ENCODE peak calls at places on chromosomes 7 and 10, in five cellular contexts. One of them, this sample, is unnamed.

GRCh38 chr7:120964088-120964487 is 13.5 kb downstream of the ING3 start:
- DNase-seq in CD8-positive, alpha-beta T cell: no peak
- DNase-seq in tibial nerve: no peak
- DNase-seq in WERI-Rb-1: no peak
- DNase-seq in BJ: no peak
- DNase-seq in this sample: no peak

GRCh38 chr10:15712903-15713302 is 6.8 kb downstream of the ITGA8 start:
- DNase-seq in CD8-positive, alpha-beta T cell: no peak
- DNase-seq in tibial nerve: no peak
- DNase-seq in BJ: no peak
- DNase-seq in WERI-Rb-1: no peak
- DNase-seq in this sample: no peak

GRCh38 chr7:45186261-45186813 is 28.7 kb downstream of the RAMP3 start:
- DNase-seq in CD8-positive, alpha-beta T cell: no peak
- DNase-seq in tibial nerve: no peak
- DNase-seq in BJ: no peak
- DNase-seq in WERI-Rb-1: no peak
- DNase-seq in this sample: peak

GRCh38 chr10:101716891-101717659 is 22.1 kb upstream of the FBXW4 start:
- DNase-seq in CD8-positive, alpha-beta T cell: no peak
- DNase-seq in BJ: no peak
- DNase-seq in WERI-Rb-1: no peak
- DNase-seq in tibial nerve: no peak
- DNase-seq in this sample: no peak

GRCh38 chr7:136657332-136657942 is 211.0 kb upstream of the CHRM2 start:
- DNase-seq in WERI-Rb-1: no peak
- DNase-seq in tibial nerve: no peak
- DNase-seq in BJ: no peak
- DNase-seq in CD8-positive, alpha-beta T cell: no peak
- DNase-seq in this sample: no peak

GRCh38 chr7:12839508-12840153 is 152.2 kb downstream of the ARL4A start:
- DNase-seq in BJ: no peak
- DNase-seq in WERI-Rb-1: no peak
- DNase-seq in CD8-positive, alpha-beta T cell: no peak
- DNase-seq in tibial nerve: no peak
- DNase-seq in this sample: no peak

GRCh38 chr7:2037301-2037804 is 195.4 kb downstream of the MAD1L1 start:
- DNase-seq in tibial nerve: no peak
- DNase-seq in BJ: no peak
- DNase-seq in CD8-positive, alpha-beta T cell: peak
- DNase-seq in WERI-Rb-1: peak
- DNase-seq in this sample: no peak

GRCh38 chr10:46255696-46256355 is 31.0 kb upstream of the ANTXRL start:
- DNase-seq in tibial nerve: peak
- DNase-seq in WERI-Rb-1: peak
- DNase-seq in CD8-positive, alpha-beta T cell: peak
- DNase-seq in BJ: no peak
- DNase-seq in this sample: peak

GRCh38 chr7:26653430-26653911 is 210.9 kb downstream of the SKAP2 start:
- DNase-seq in tibial nerve: no peak
- DNase-seq in BJ: no peak
- DNase-seq in CD8-positive, alpha-beta T cell: no peak
- DNase-seq in WERI-Rb-1: no peak
- DNase-seq in this sample: no peak

GRCh38 chr10:17235136-17235535 is 7.1 kb downstream of the VIM start:
- DNase-seq in WERI-Rb-1: no peak
- DNase-seq in BJ: no peak
- DNase-seq in tibial nerve: no peak
- DNase-seq in CD8-positive, alpha-beta T cell: no peak
- DNase-seq in this sample: no peak

GRCh38 chr7:100486753-100487446 is 3.2 kb downstream of the NYAP1 start:
- DNase-seq in BJ: no peak
- DNase-seq in WERI-Rb-1: no peak
- DNase-seq in CD8-positive, alpha-beta T cell: no peak
- DNase-seq in tibial nerve: no peak
- DNase-seq in this sample: no peak

GRCh38 chr7:107501593-107501992 is 31.7 kb downstream of the GPR22 start:
- DNase-seq in BJ: peak
- DNase-seq in tibial nerve: no peak
- DNase-seq in CD8-positive, alpha-beta T cell: no peak
- DNase-seq in WERI-Rb-1: peak
- DNase-seq in this sample: no peak

GRCh38 chr10:51369903-51370302 is 295.6 kb downstream of the PRKG1 start:
- DNase-seq in tibial nerve: no peak
- DNase-seq in CD8-positive, alpha-beta T cell: no peak
- DNase-seq in WERI-Rb-1: no peak
- DNase-seq in BJ: no peak
- DNase-seq in this sample: no peak

GRCh38 chr7:79782256-79782655 is 328.8 kb upstream of the MAGI2 start:
- DNase-seq in BJ: no peak
- DNase-seq in tibial nerve: no peak
- DNase-seq in CD8-positive, alpha-beta T cell: no peak
- DNase-seq in WERI-Rb-1: no peak
- DNase-seq in this sample: no peak

GRCh38 chr10:24360286-24361127 is 151.6 kb downstream of the KIAA1217 start:
- DNase-seq in tibial nerve: peak
- DNase-seq in BJ: no peak
- DNase-seq in WERI-Rb-1: peak
- DNase-seq in CD8-positive, alpha-beta T cell: no peak
- DNase-seq in this sample: no peak

GRCh38 chr10:104273899-104274575 is 5.1 kb downstream of the GSTO2 start:
- DNase-seq in CD8-positive, alpha-beta T cell: no peak
- DNase-seq in tibial nerve: no peak
- DNase-seq in WERI-Rb-1: no peak
- DNase-seq in BJ: no peak
- DNase-seq in this sample: no peak

GRCh38 chr10:649798-650690 is 39.4 kb downstream of the DIP2C start:
- DNase-seq in CD8-positive, alpha-beta T cell: no peak
- DNase-seq in BJ: no peak
- DNase-seq in WERI-Rb-1: no peak
- DNase-seq in tibial nerve: no peak
- DNase-seq in this sample: no peak

GRCh38 chr10:77877461-77878344 is 48.9 kb downstream of the DLG5 start:
- DNase-seq in WERI-Rb-1: peak
- DNase-seq in tibial nerve: no peak
- DNase-seq in CD8-positive, alpha-beta T cell: peak
- DNase-seq in BJ: no peak
- DNase-seq in this sample: no peak

GRCh38 chr7:126589068-126589684 is 663.6 kb downstream of the GRM8 start:
- DNase-seq in WERI-Rb-1: no peak
- DNase-seq in BJ: no peak
- DNase-seq in tibial nerve: no peak
- DNase-seq in CD8-positive, alpha-beta T cell: no peak
- DNase-seq in this sample: no peak

GRCh38 chr10:132578287-132578951 is 40.8 kb downstream of the INPP5A start:
- DNase-seq in BJ: no peak
- DNase-seq in CD8-positive, alpha-beta T cell: no peak
- DNase-seq in tibial nerve: no peak
- DNase-seq in WERI-Rb-1: no peak
- DNase-seq in this sample: no peak

GRCh38 chr10:132576671-132577349 is 39.2 kb downstream of the INPP5A start:
- DNase-seq in BJ: no peak
- DNase-seq in tibial nerve: no peak
- DNase-seq in WERI-Rb-1: no peak
- DNase-seq in CD8-positive, alpha-beta T cell: no peak
- DNase-seq in this sample: no peak

GRCh38 chr10:132579027-132579859 is 41.7 kb downstream of the INPP5A start:
- DNase-seq in tibial nerve: no peak
- DNase-seq in WERI-Rb-1: no peak
- DNase-seq in CD8-positive, alpha-beta T cell: no peak
- DNase-seq in BJ: no peak
- DNase-seq in this sample: no peak

GRCh38 chr10:132575320-132576201 is 38.0 kb downstream of the INPP5A start:
- DNase-seq in CD8-positive, alpha-beta T cell: no peak
- DNase-seq in WERI-Rb-1: no peak
- DNase-seq in BJ: peak
- DNase-seq in tibial nerve: no peak
- DNase-seq in this sample: no peak

GRCh38 chr10:132577350-132578005 is 39.9 kb downstream of the INPP5A start:
- DNase-seq in tibial nerve: no peak
- DNase-seq in WERI-Rb-1: peak
- DNase-seq in CD8-positive, alpha-beta T cell: no peak
- DNase-seq in BJ: no peak
- DNase-seq in this sample: no peak
- TF ChIP-seq CTCF in tibial nerve: peak
- TF ChIP-seq CTCF in WERI-Rb-1: peak
- TF ChIP-seq CTCF in CD8-positive, alpha-beta T cell: no peak
- TF ChIP-seq CTCF in BJ: peak
- TF ChIP-seq CTCF in this sample: no peak

DNA sequence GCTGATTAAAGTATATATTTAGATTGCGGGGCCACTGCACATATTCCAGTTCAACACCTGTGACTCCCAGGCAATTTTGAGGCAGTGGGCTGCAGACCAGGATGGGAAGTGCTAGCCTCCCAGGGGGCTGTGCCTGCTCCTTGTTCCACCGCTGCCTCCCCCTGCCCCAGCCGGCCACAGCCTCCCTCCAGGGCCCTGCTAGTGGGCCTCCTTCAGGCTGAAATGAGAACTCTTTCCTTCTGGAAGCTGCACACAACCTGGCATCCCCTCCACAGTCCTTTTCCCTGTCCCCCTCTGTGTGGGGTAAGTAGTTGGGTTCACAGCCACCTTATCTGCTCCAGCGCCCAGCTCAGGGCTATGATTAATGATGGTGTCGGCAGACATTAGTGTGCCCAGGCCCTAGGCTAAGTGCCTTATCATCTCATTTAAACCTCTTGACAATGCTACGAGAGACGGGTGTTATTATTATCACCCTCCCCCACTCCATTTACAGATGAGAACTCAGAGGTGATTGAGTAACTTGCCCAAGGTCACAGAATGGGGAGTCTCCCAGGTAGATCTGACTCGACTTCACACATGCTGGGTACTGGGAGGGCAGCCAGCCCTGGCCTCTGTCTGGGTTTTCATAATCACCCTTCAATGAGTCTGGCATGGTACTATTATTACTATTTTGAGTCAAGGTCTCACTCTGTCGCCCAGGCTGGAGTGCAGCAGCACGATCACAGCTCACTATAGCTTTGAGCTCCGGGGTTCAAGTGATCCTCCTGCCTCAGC is 10.8 kb upstream of the SFRP5 start:
- DNase-seq in BJ: no peak
- DNase-seq in tibial nerve: no peak
- DNase-seq in CD8-positive, alpha-beta T cell: no peak
- DNase-seq in WERI-Rb-1: no peak
- DNase-seq in this sample: no peak
- TF ChIP-seq CTCF in BJ: no peak
- TF ChIP-seq CTCF in tibial nerve: no peak
- TF ChIP-seq CTCF in CD8-positive, alpha-beta T cell: no peak
- TF ChIP-seq CTCF in WERI-Rb-1: no peak
- TF ChIP-seq CTCF in this sample: peak

GRCh38 chr10:14186245-14186644 is 144.5 kb downstream of the FRMD4A start:
- DNase-seq in BJ: no peak
- DNase-seq in tibial nerve: no peak
- DNase-seq in WERI-Rb-1: no peak
- DNase-seq in CD8-positive, alpha-beta T cell: no peak
- DNase-seq in this sample: no peak
- TF ChIP-seq CTCF in BJ: peak
- TF ChIP-seq CTCF in tibial nerve: no peak
- TF ChIP-seq CTCF in WERI-Rb-1: peak
- TF ChIP-seq CTCF in CD8-positive, alpha-beta T cell: no peak
- TF ChIP-seq CTCF in this sample: peak

GRCh38 chr7:47775238-47775637 is 173.0 kb downstream of the PKD1L1 start:
- DNase-seq in BJ: no peak
- DNase-seq in WERI-Rb-1: no peak
- DNase-seq in CD8-positive, alpha-beta T cell: no peak
- DNase-seq in tibial nerve: no peak
- DNase-seq in this sample: no peak

GRCh38 chr7:47772492-47772891 is 175.8 kb downstream of the PKD1L1 start:
- DNase-seq in BJ: no peak
- DNase-seq in WERI-Rb-1: no peak
- DNase-seq in CD8-positive, alpha-beta T cell: no peak
- DNase-seq in tibial nerve: no peak
- DNase-seq in this sample: no peak

GRCh38 chr7:47776335-47776734 is 171.9 kb downstream of the PKD1L1 start:
- DNase-seq in WERI-Rb-1: no peak
- DNase-seq in CD8-positive, alpha-beta T cell: no peak
- DNase-seq in tibial nerve: no peak
- DNase-seq in BJ: no peak
- DNase-seq in this sample: no peak

GRCh38 chr7:47771990-47772360 is 176.3 kb downstream of the PKD1L1 start:
- DNase-seq in tibial nerve: no peak
- DNase-seq in BJ: no peak
- DNase-seq in WERI-Rb-1: no peak
- DNase-seq in CD8-positive, alpha-beta T cell: no peak
- DNase-seq in this sample: no peak

GRCh38 chr7:47771301-47771989 is 176.8 kb downstream of the PKD1L1 start:
- DNase-seq in tibial nerve: peak
- DNase-seq in CD8-positive, alpha-beta T cell: no peak
- DNase-seq in BJ: no peak
- DNase-seq in WERI-Rb-1: no peak
- DNase-seq in this sample: no peak
- TF ChIP-seq CTCF in tibial nerve: no peak
- TF ChIP-seq CTCF in CD8-positive, alpha-beta T cell: no peak
- TF ChIP-seq CTCF in BJ: peak
- TF ChIP-seq CTCF in WERI-Rb-1: no peak
- TF ChIP-seq CTCF in this sample: no peak

DNA sequence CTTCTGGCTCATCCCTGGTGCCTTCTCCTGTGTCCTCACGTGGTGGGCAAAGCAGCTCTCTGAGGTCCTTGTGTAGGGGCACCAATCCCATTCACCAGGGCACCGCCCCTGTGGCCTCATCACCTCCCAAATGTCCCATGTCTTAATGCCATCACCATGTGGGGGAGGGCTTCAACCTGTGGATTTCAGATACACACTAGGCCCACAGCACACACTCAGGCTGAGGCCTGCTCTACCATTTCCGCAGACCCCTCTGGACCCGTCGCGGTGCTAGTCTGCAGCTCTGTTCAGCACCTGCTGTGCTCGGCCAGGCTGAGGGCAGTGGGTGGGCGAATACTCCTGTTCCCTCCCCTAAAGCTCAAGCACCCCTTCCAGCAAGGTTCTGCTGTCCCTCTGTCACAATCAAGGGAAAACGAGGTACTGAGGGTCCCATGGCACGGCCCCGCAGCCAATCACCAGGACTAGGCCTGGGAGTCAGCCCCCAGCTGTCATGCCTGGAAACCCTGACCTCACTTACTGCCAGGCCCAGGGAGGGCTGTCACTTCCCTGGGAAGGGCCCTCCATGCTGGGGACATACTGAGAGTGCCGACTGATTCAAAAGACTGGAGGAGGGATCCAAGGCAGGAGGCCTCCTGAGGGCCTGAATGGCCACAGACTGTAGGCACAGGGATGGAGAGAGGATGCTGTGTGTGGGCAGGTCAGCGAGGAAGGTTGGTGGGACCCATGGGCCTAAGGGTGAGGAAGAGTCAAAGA is 123.8 kb upstream of the RET start:
- DNase-seq in tibial nerve: no peak
- DNase-seq in CD8-positive, alpha-beta T cell: peak
- DNase-seq in BJ: no peak
- DNase-seq in WERI-Rb-1: no peak
- DNase-seq in this sample: peak
- TF ChIP-seq CTCF in tibial nerve: no peak
- TF ChIP-seq CTCF in CD8-positive, alpha-beta T cell: no peak
- TF ChIP-seq CTCF in BJ: no peak
- TF ChIP-seq CTCF in WERI-Rb-1: no peak
- TF ChIP-seq CTCF in this sample: no peak